ENCODE peak calls at places on chromosomes 5 and 9, in five cellular contexts. G, P, I, K and E are unnamed samples.

GRCh38 chr9:78132688-78133033 is 101.0 kb upstream of the GNAQ start:
- DNase-seq in G (no peak), I (no peak), P (no peak), K (no peak), E (no peak)

GRCh38 chr5:57435701-57436134 is 46.9 kb downstream of the ACTBL2 start:
- DNase-seq in I (no peak), K (no peak), P (no peak), G (no peak), E (no peak)

GRCh38 chr5:1910861-1911772 is 28.4 kb upstream of the IRX4 start:
- DNase-seq in I (no peak), K (no peak), P (no peak), G (no peak), E (no peak)

GRCh38 chr5:92337772-92338234 is 954.7 kb upstream of the ARRDC3 start:
- DNase-seq in G (no peak), K (no peak), P (no peak), I (no peak), E (no peak)

GRCh38 chr5:24053731-24054130 is 546.3 kb downstream of the PRDM9 start:
- DNase-seq in G (no peak), I (no peak), P (no peak), K (no peak), E (no peak)

GRCh38 chr5:75045071-75045470 is 7.3 kb downstream of the GCNT4 start:
- DNase-seq in G (no peak), K (no peak), P (no peak), I (no peak), E (no peak)

GRCh38 chr5:92568522-92568921 is 1012.5 kb downstream of the NR2F1-AS1 start:
- DNase-seq in I (no peak), P (no peak), K (no peak), G (no peak), E (no peak)

GRCh38 chr5:148381906-148382305 is 1.9 kb upstream of the FBXO38 start:
- DNase-seq in P (no peak), K (no peak), I (no peak), G (no peak), E (no peak)

GRCh38 chr9:124259273-124260078 is 1.7 kb downstream of the NEK6 start:
- DNase-seq in I (no peak), P (peak), G (peak), K (peak), E (no peak)

GRCh38 chr5:21007781-21008180 is 1019.8 kb upstream of the CDH18 start:
- DNase-seq in I (no peak), P (no peak), G (no peak), K (no peak), E (no peak)

GRCh38 chr5:17020586-17021362 is 84.7 kb upstream of the MYO10 start:
- DNase-seq in P (no peak), I (no peak), K (no peak), G (no peak), E (no peak)

GRCh38 chr5:98541641-98542040 is 231.8 kb upstream of the RGMB start:
- DNase-seq in G (no peak), P (no peak), I (no peak), K (no peak), E (no peak)
- H3K4me3 ChIP-seq in G (no peak), P (no peak), I (no peak), K (no peak), E (no peak)

GRCh38 chr9:128499920-128500319 is 4.6 kb upstream of the GLE1 start:
- DNase-seq in P (peak), G (no peak), I (no peak), K (peak), E (no peak)

GRCh38 chr9:128505414-128505765 is 871 bp downstream of the GLE1 start:
- DNase-seq in I (no peak), K (no peak), P (no peak), G (no peak), E (no peak)

GRCh38 chr9:128504485-128505413 is at the start of gene GLE1:
- DNase-seq in K (peak), G (peak), P (peak), I (peak), E (peak)

GRCh38 chr9:128498911-128499310 is 5.6 kb upstream of the GLE1 start:
- DNase-seq in K (peak), G (no peak), I (no peak), P (peak), E (no peak)

DNA sequence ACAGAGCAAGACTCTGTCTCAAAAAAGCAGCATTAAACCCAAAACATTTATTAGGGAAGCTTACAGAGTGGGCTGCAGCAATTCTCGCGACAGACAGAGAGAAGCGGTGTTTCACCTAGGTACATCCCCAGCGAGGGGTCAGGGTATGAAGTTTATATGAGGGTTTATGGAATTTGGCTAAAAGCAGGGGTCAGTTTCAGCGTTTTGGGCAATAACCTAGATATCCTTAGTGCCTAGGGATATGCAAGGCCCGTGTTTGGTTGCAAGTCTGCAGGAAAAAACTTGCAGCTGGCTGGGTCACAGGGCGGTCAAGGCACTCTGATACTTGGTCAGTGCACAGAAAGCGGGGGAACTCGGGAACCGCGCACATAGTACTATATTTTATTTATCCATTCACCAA is 649 bp upstream of the GLE1 start:
- DNase-seq in K (peak), G (peak), I (no peak), P (peak), E (no peak)
- H3K4me3 ChIP-seq in K (peak), G (peak), I (peak), P (peak), E (peak)

DNA sequence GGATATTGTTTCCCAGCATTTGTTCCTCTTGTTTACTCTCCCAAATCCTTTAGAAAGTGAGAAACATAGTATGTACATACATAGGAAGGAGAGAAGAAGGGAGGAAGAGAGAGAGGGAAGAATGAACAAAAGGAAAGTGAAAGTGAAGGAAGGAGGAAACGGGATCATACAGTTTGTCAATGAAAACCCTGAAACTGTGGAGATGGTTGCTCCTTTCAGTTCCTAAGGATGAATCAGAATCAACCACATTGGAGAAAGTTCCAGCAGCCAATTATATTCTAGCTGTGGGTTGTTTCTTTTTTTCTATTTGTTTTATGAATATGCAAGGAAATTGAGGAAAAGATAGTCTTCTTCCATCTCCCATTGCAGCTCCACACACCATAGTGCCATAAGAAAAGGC is 396.5 kb downstream of the MLLT3 start:
- DNase-seq in I (no peak), P (no peak), K (no peak), G (no peak), E (no peak)
- H3K4me3 ChIP-seq in I (no peak), P (no peak), K (no peak), G (no peak), E (no peak)

GRCh38 chr5:132673939-132674630 is at the start of gene IL4:
- DNase-seq in G (no peak), P (no peak), K (no peak), I (no peak), E (no peak)
- H3K4me3 ChIP-seq in G (no peak), P (no peak), K (no peak), I (no peak), E (no peak)

DNA sequence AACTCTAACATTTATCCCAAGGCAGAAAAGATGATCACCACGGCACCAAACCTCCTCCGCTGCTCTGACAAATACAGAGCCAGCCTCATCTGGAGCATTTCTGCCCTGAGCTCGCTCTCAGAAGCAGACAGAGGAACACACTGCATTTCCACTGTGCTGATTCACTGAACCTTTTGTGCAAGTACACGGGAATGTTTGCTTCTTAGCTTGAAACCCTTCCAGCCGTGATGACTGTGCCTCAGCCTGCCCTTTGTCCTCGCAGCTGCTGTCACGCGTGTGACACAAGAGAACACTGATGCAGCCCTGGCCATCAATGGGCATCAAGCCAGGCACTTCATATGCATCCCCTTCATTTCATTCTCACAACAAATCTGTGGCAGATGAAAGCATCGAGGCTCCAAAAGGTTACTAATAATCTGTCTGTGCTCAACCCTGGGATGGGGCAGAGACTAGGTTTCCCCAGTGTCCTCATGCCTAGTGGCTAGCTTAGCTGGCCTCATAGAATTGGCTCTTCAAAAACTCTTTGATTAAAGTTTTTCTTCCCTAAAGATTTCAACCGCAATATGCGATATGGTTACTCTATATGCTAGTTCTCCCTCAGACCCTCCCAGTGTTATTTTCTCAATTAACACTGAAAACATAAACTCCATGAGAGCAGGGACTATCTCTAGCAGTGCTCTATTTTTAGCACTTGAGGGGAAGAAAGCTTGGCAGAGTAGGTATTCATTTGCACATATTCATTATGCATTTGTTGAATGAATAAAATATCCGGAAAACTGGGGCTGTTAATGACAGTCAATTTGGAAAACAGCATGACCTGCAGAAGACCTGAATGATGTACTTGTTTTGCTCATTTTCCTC is 7.3 kb downstream of the CDC14B start:
- DNase-seq in K (no peak), G (peak), P (peak), I (no peak), E (no peak)
- H3K4me3 ChIP-seq in K (no peak), G (peak), P (no peak), I (no peak), E (no peak)

DNA sequence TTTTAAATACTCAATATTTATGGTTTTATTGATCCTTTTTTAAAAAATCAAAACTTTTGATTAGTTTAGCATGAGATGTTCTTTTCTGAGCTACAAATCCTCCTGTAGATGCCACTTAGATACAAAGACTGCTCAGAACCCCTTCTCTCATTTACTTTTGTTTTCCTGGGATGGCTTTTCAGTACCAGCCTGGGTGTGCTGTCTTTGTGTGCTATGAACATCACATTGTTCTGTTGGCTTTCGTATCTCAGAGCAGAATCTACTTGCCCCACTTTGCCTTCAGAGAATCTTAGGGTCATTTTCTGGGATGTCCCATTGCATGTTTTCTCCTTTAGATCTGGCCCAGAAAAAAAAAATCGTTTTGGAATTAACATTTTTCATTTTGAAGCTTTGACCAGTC is 85.9 kb downstream of the RASGRF2 start:
- DNase-seq in K (no peak), I (no peak), P (no peak), G (no peak), E (no peak)
- H3K4me3 ChIP-seq in K (no peak), I (no peak), P (no peak), G (no peak), E (no peak)

GRCh38 chr5:96881511-96882115 is 5.3 kb downstream of the ERAP2 start:
- DNase-seq in P (no peak), I (no peak), K (no peak), G (no peak), E (no peak)

GRCh38 chr5:96883871-96884270 is 7.6 kb downstream of the ERAP2 start:
- DNase-seq in G (no peak), I (no peak), P (no peak), K (no peak), E (no peak)

GRCh38 chr5:96884995-96885394 is 8.7 kb downstream of the ERAP2 start:
- DNase-seq in K (no peak), G (no peak), P (no peak), I (no peak), E (no peak)

GRCh38 chr5:96876292-96876850 is at the start of gene ERAP2:
- DNase-seq in K (no peak), P (no peak), I (no peak), G (no peak), E (no peak)

GRCh38 chr5:96880402-96881164 is 4.3 kb downstream of the ERAP2 start:
- DNase-seq in K (no peak), I (no peak), G (no peak), P (no peak), E (no peak)
- H3K4me3 ChIP-seq in K (no peak), I (peak), G (no peak), P (no peak), E (no peak)

GRCh38 chr9:2740616-2741015 is 23.3 kb downstream of the KCNV2 start:
- DNase-seq in I (no peak), K (no peak), G (no peak), P (no peak), E (no peak)
- H3K4me3 ChIP-seq in I (no peak), K (no peak), G (no peak), P (no peak), E (no peak)